ENCODE peak calls at places on chromosome 10, in four cellular contexts. One of them, this sample, is unnamed.
A peak's percentile ranks its signal among the peaks of the same experiment; 100 is the strongest.

GRCh38 chr10:21499580-21499909 is 25.9 kb downstream of the SKIDA1 start:
- ATAC-seq in activated CD8-positive, alpha-beta memory T cell treated with anti-CD3 and anti-CD28 coated beads, Interleukin-2, amount 10 ng/mL, durations not matched to agents 7 days and 5 days: no peak
- ATAC-seq in activated CD8-positive, alpha-beta T cell treated with anti-CD3 and anti-CD28 coated beads, Interleukin-2, amount 10 ng/mL, durations not matched to agents 7 days and 5 days: no peak
- ATAC-seq in CD8-positive, alpha-beta T cell: no peak
- ATAC-seq in this sample: no peak

GRCh38 chr10:28845009-28845682 is 167.8 kb downstream of the BAMBI start:
- ATAC-seq in CD8-positive, alpha-beta T cell: no peak
- ATAC-seq in activated CD8-positive, alpha-beta T cell treated with anti-CD3 and anti-CD28 coated beads, Interleukin-2, amount 10 ng/mL, durations not matched to agents 7 days and 5 days: no peak
- ATAC-seq in activated CD8-positive, alpha-beta memory T cell treated with anti-CD3 and anti-CD28 coated beads, Interleukin-2, amount 10 ng/mL, durations not matched to agents 7 days and 5 days: no peak
- ATAC-seq in this sample: no peak

GRCh38 chr10:128124813-128125403 is 1.3 kb downstream of the MKI67 start:
- ATAC-seq in activated CD8-positive, alpha-beta T cell treated with anti-CD3 and anti-CD28 coated beads, Interleukin-2, amount 10 ng/mL, durations not matched to agents 7 days and 5 days: no peak
- ATAC-seq in activated CD8-positive, alpha-beta memory T cell treated with anti-CD3 and anti-CD28 coated beads, Interleukin-2, amount 10 ng/mL, durations not matched to agents 7 days and 5 days: no peak
- ATAC-seq in CD8-positive, alpha-beta T cell: no peak
- ATAC-seq in this sample: no peak

GRCh38 chr10:20641605-20642004 is 255.5 kb downstream of the NEBL start:
- ATAC-seq in activated CD8-positive, alpha-beta memory T cell treated with anti-CD3 and anti-CD28 coated beads, Interleukin-2, amount 10 ng/mL, durations not matched to agents 7 days and 5 days: no peak
- ATAC-seq in activated CD8-positive, alpha-beta T cell treated with anti-CD3 and anti-CD28 coated beads, Interleukin-2, amount 10 ng/mL, durations not matched to agents 7 days and 5 days: no peak
- ATAC-seq in CD8-positive, alpha-beta T cell: no peak
- ATAC-seq in this sample: no peak

GRCh38 chr10:102473445-102474331 is 22.3 kb upstream of the C10orf95 start:
- ATAC-seq in activated CD8-positive, alpha-beta T cell treated with anti-CD3 and anti-CD28 coated beads, Interleukin-2, amount 10 ng/mL, durations not matched to agents 7 days and 5 days: peak; percentile 72
- ATAC-seq in CD8-positive, alpha-beta T cell: peak; percentile 78
- ATAC-seq in activated CD8-positive, alpha-beta memory T cell treated with anti-CD3 and anti-CD28 coated beads, Interleukin-2, amount 10 ng/mL, durations not matched to agents 7 days and 5 days: peak; percentile 76
- ATAC-seq in this sample: peak; percentile 53

GRCh38 chr10:13000431-13000830 is 1.1 kb downstream of the CCDC3 start:
- ATAC-seq in activated CD8-positive, alpha-beta memory T cell treated with anti-CD3 and anti-CD28 coated beads, Interleukin-2, amount 10 ng/mL, durations not matched to agents 7 days and 5 days: no peak
- ATAC-seq in CD8-positive, alpha-beta T cell: no peak
- ATAC-seq in activated CD8-positive, alpha-beta T cell treated with anti-CD3 and anti-CD28 coated beads, Interleukin-2, amount 10 ng/mL, durations not matched to agents 7 days and 5 days: no peak
- ATAC-seq in this sample: no peak

GRCh38 chr10:48577158-48577557 is 27.7 kb downstream of the ARHGAP22 start:
- ATAC-seq in activated CD8-positive, alpha-beta memory T cell treated with anti-CD3 and anti-CD28 coated beads, Interleukin-2, amount 10 ng/mL, durations not matched to agents 7 days and 5 days: no peak
- ATAC-seq in activated CD8-positive, alpha-beta T cell treated with anti-CD3 and anti-CD28 coated beads, Interleukin-2, amount 10 ng/mL, durations not matched to agents 7 days and 5 days: no peak
- ATAC-seq in CD8-positive, alpha-beta T cell: no peak
- ATAC-seq in this sample: no peak

GRCh38 chr10:1870491-1870890 is 133.2 kb upstream of the ADARB2 start:
- ATAC-seq in activated CD8-positive, alpha-beta memory T cell treated with anti-CD3 and anti-CD28 coated beads, Interleukin-2, amount 10 ng/mL, durations not matched to agents 7 days and 5 days: no peak
- ATAC-seq in CD8-positive, alpha-beta T cell: no peak
- ATAC-seq in activated CD8-positive, alpha-beta T cell treated with anti-CD3 and anti-CD28 coated beads, Interleukin-2, amount 10 ng/mL, durations not matched to agents 7 days and 5 days: no peak
- ATAC-seq in this sample: no peak

GRCh38 chr10:7027913-7028808 is 382.7 kb downstream of the SFMBT2 start:
- ATAC-seq in CD8-positive, alpha-beta T cell: peak; percentile 39
- ATAC-seq in activated CD8-positive, alpha-beta T cell treated with anti-CD3 and anti-CD28 coated beads, Interleukin-2, amount 10 ng/mL, durations not matched to agents 7 days and 5 days: peak; percentile 46
- ATAC-seq in activated CD8-positive, alpha-beta memory T cell treated with anti-CD3 and anti-CD28 coated beads, Interleukin-2, amount 10 ng/mL, durations not matched to agents 7 days and 5 days: peak; percentile 48
- ATAC-seq in this sample: peak; percentile 56

GRCh38 chr10:3173173-3173878 is 744 bp upstream of the PITRM1 start:
- ATAC-seq in CD8-positive, alpha-beta T cell: peak; percentile 37
- ATAC-seq in activated CD8-positive, alpha-beta memory T cell treated with anti-CD3 and anti-CD28 coated beads, Interleukin-2, amount 10 ng/mL, durations not matched to agents 7 days and 5 days: peak; percentile 45
- ATAC-seq in activated CD8-positive, alpha-beta T cell treated with anti-CD3 and anti-CD28 coated beads, Interleukin-2, amount 10 ng/mL, durations not matched to agents 7 days and 5 days: no peak
- ATAC-seq in this sample: peak; percentile 33

GRCh38 chr10:16904619-16905018 is 87.4 kb upstream of the RSU1 start:
- ATAC-seq in CD8-positive, alpha-beta T cell: no peak
- ATAC-seq in activated CD8-positive, alpha-beta memory T cell treated with anti-CD3 and anti-CD28 coated beads, Interleukin-2, amount 10 ng/mL, durations not matched to agents 7 days and 5 days: no peak
- ATAC-seq in activated CD8-positive, alpha-beta T cell treated with anti-CD3 and anti-CD28 coated beads, Interleukin-2, amount 10 ng/mL, durations not matched to agents 7 days and 5 days: no peak
- ATAC-seq in this sample: no peak

GRCh38 chr10:21184984-21185383 is 287.9 kb upstream of the NEBL start:
- ATAC-seq in activated CD8-positive, alpha-beta memory T cell treated with anti-CD3 and anti-CD28 coated beads, Interleukin-2, amount 10 ng/mL, durations not matched to agents 7 days and 5 days: no peak
- ATAC-seq in CD8-positive, alpha-beta T cell: no peak
- ATAC-seq in activated CD8-positive, alpha-beta T cell treated with anti-CD3 and anti-CD28 coated beads, Interleukin-2, amount 10 ng/mL, durations not matched to agents 7 days and 5 days: no peak
- ATAC-seq in this sample: no peak

GRCh38 chr10:133445751-133446708 is 7.7 kb upstream of the SCART1 start:
- ATAC-seq in activated CD8-positive, alpha-beta memory T cell treated with anti-CD3 and anti-CD28 coated beads, Interleukin-2, amount 10 ng/mL, durations not matched to agents 7 days and 5 days: no peak
- ATAC-seq in activated CD8-positive, alpha-beta T cell treated with anti-CD3 and anti-CD28 coated beads, Interleukin-2, amount 10 ng/mL, durations not matched to agents 7 days and 5 days: no peak
- ATAC-seq in CD8-positive, alpha-beta T cell: no peak
- ATAC-seq in this sample: no peak

GRCh38 chr10:78964952-78965633 is 103.7 kb upstream of the ZMIZ1 start:
- ATAC-seq in activated CD8-positive, alpha-beta memory T cell treated with anti-CD3 and anti-CD28 coated beads, Interleukin-2, amount 10 ng/mL, durations not matched to agents 7 days and 5 days: no peak
- ATAC-seq in activated CD8-positive, alpha-beta T cell treated with anti-CD3 and anti-CD28 coated beads, Interleukin-2, amount 10 ng/mL, durations not matched to agents 7 days and 5 days: no peak
- ATAC-seq in CD8-positive, alpha-beta T cell: no peak
- ATAC-seq in this sample: no peak

GRCh38 chr10:129993621-129994020 is 29.5 kb upstream of the EBF3 start:
- ATAC-seq in activated CD8-positive, alpha-beta T cell treated with anti-CD3 and anti-CD28 coated beads, Interleukin-2, amount 10 ng/mL, durations not matched to agents 7 days and 5 days: no peak
- ATAC-seq in CD8-positive, alpha-beta T cell: no peak
- ATAC-seq in activated CD8-positive, alpha-beta memory T cell treated with anti-CD3 and anti-CD28 coated beads, Interleukin-2, amount 10 ng/mL, durations not matched to agents 7 days and 5 days: no peak
- ATAC-seq in this sample: no peak

This sample was measured in activated T-helper 17 cell treated with anti-CD3 and anti-CD28 coated beads, Interleukin-2, amount 50 U/mL, for 72 hours.